ENCODE peak calls at places on chromosome 11, in nine cellular contexts. One of them, this sample, is unnamed.
A peak's percentile ranks its signal among the peaks of the same experiment; 100 is the strongest.

GRCh38 chr11:43947003-43947500 is 4.6 kb downstream of the C11orf96 start:
- DNase-seq in body of pancreas: no peak
- DNase-seq in HAP-1: no peak
- DNase-seq in uterus: peak; percentile 61
- DNase-seq in CD8-positive, alpha-beta T cell: no peak
- DNase-seq in T-helper 17 cell: no peak
- DNase-seq in IMR-90: peak; percentile 47
- DNase-seq in psoas muscle: no peak
- DNase-seq in A549: peak; percentile 55
- DNase-seq in this sample: no peak

GRCh38 chr11:134949121-134949591 is 537.1 kb upstream of the B3GAT1 start:
- DNase-seq in body of pancreas: no peak
- DNase-seq in A549: no peak
- DNase-seq in HAP-1: no peak
- DNase-seq in uterus: no peak
- DNase-seq in CD8-positive, alpha-beta T cell: no peak
- DNase-seq in psoas muscle: peak; percentile 60
- DNase-seq in IMR-90: peak; percentile 77
- DNase-seq in T-helper 17 cell: no peak
- DNase-seq in this sample: no peak

GRCh38 chr11:83827940-83828554 is 541.9 kb upstream of the CCDC90B start:
- DNase-seq in body of pancreas: no peak
- DNase-seq in A549: peak; percentile 40
- DNase-seq in uterus: no peak
- DNase-seq in CD8-positive, alpha-beta T cell: no peak
- DNase-seq in IMR-90: peak; percentile 52
- DNase-seq in psoas muscle: no peak
- DNase-seq in T-helper 17 cell: no peak
- DNase-seq in HAP-1: peak; percentile 68
- DNase-seq in this sample: no peak

GRCh38 chr11:47078751-47079524 is 97.7 kb downstream of the ARFGAP2 start:
- DNase-seq in HAP-1: no peak
- DNase-seq in body of pancreas: no peak
- DNase-seq in IMR-90: peak; percentile 8
- DNase-seq in A549: no peak
- DNase-seq in uterus: no peak
- DNase-seq in CD8-positive, alpha-beta T cell: no peak
- DNase-seq in psoas muscle: no peak
- DNase-seq in T-helper 17 cell: no peak
- DNase-seq in this sample: no peak

GRCh38 chr11:15577519-15577918 is 462.8 kb downstream of the INSC start:
- DNase-seq in IMR-90: no peak
- DNase-seq in body of pancreas: no peak
- DNase-seq in CD8-positive, alpha-beta T cell: no peak
- DNase-seq in A549: no peak
- DNase-seq in psoas muscle: no peak
- DNase-seq in uterus: no peak
- DNase-seq in T-helper 17 cell: no peak
- DNase-seq in HAP-1: no peak
- DNase-seq in this sample: no peak

GRCh38 chr11:83047515-83048225 is 24.0 kb downstream of the RAB30 start:
- DNase-seq in A549: no peak
- DNase-seq in body of pancreas: no peak
- DNase-seq in uterus: no peak
- DNase-seq in IMR-90: peak; percentile 65
- DNase-seq in CD8-positive, alpha-beta T cell: no peak
- DNase-seq in T-helper 17 cell: no peak
- DNase-seq in HAP-1: peak; percentile 91
- DNase-seq in psoas muscle: no peak
- DNase-seq in this sample: no peak

GRCh38 chr11:1105183-1105565 is 30.5 kb downstream of the MUC2 start:
- DNase-seq in HAP-1: no peak
- DNase-seq in T-helper 17 cell: no peak
- DNase-seq in A549: no peak
- DNase-seq in IMR-90: no peak
- DNase-seq in CD8-positive, alpha-beta T cell: no peak
- DNase-seq in body of pancreas: no peak
- DNase-seq in psoas muscle: no peak
- DNase-seq in uterus: no peak
- DNase-seq in this sample: no peak

GRCh38 chr11:45333506-45333971 is 47.4 kb upstream of the SYT13 start:
- DNase-seq in psoas muscle: no peak
- DNase-seq in T-helper 17 cell: no peak
- DNase-seq in IMR-90: peak; percentile 65
- DNase-seq in uterus: peak; percentile 70
- DNase-seq in A549: peak; percentile 36
- DNase-seq in HAP-1: no peak
- DNase-seq in CD8-positive, alpha-beta T cell: no peak
- DNase-seq in body of pancreas: peak; percentile 47
- DNase-seq in this sample: peak; percentile 75

GRCh38 chr11:62108971-62109391 is 14.8 kb upstream of the INCENP start:
- DNase-seq in CD8-positive, alpha-beta T cell: no peak
- DNase-seq in T-helper 17 cell: no peak
- DNase-seq in uterus: no peak
- DNase-seq in A549: no peak
- DNase-seq in body of pancreas: no peak
- DNase-seq in psoas muscle: no peak
- DNase-seq in HAP-1: no peak
- DNase-seq in IMR-90: peak; percentile 66
- DNase-seq in this sample: no peak

GRCh38 chr11:122612123-122612824 is 43.2 kb upstream of the UBASH3B start:
- DNase-seq in A549: no peak
- DNase-seq in CD8-positive, alpha-beta T cell: no peak
- DNase-seq in T-helper 17 cell: no peak
- DNase-seq in IMR-90: no peak
- DNase-seq in body of pancreas: no peak
- DNase-seq in psoas muscle: no peak
- DNase-seq in HAP-1: no peak
- DNase-seq in uterus: no peak
- DNase-seq in this sample: no peak

GRCh38 chr11:32960553-32961164 is 55.0 kb upstream of the DEPDC7 start:
- DNase-seq in T-helper 17 cell: no peak
- DNase-seq in CD8-positive, alpha-beta T cell: no peak
- DNase-seq in body of pancreas: no peak
- DNase-seq in A549: peak; percentile 63
- DNase-seq in uterus: no peak
- DNase-seq in psoas muscle: no peak
- DNase-seq in HAP-1: peak; percentile 72
- DNase-seq in IMR-90: peak; percentile 71
- DNase-seq in this sample: no peak

DNA sequence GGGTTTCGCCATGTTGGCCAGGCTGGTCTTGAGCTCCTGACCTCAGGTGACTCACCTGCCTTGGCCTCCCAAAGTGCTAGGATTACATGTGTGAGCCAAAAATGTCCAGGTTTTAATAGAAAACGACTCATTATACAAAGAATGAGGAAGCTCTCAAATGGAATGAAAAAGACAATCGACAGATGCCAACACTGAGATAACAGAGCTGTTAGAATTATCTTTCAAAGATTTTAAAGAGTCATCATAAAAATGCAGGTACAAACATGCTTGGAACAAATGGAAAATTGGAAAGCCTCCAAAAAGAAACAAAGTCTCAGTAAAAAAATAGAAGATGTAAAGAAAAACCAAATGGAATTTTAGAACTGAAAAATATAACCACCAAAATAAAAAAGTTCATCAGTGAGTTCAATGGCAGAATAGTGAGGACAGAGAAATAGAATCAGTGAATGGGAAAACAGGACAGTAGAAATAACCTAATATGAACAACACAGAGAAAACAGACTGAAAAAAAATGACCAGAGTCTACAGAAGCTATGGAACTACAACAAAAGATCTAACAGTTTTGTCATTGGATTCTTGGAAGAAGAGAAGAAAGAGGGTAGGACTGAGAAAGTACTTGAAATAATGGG is 10.9 kb downstream of the GAB2 start:
- DNase-seq in IMR-90: no peak
- DNase-seq in T-helper 17 cell: no peak
- DNase-seq in uterus: no peak
- DNase-seq in HAP-1: no peak
- DNase-seq in A549: no peak
- DNase-seq in CD8-positive, alpha-beta T cell: no peak
- DNase-seq in psoas muscle: no peak
- DNase-seq in body of pancreas: no peak
- DNase-seq in this sample: no peak
- H3K9me3 ChIP-seq in IMR-90: peaks cover 10% of the 10 kb centered on the region
- H3K9me3 ChIP-seq in T-helper 17 cell: no peaks in the 10 kb centered on the region
- H3K9me3 ChIP-seq in uterus: no peaks in the 10 kb centered on the region
- H3K9me3 ChIP-seq in HAP-1: peaks cover 5% of the 10 kb centered on the region
- H3K9me3 ChIP-seq in A549: peaks cover 12% of the 10 kb centered on the region
- H3K9me3 ChIP-seq in CD8-positive, alpha-beta T cell: no peaks in the 10 kb centered on the region
- H3K9me3 ChIP-seq in psoas muscle: peaks cover 12% of the 10 kb centered on the region
- H3K9me3 ChIP-seq in body of pancreas: no peaks in the 10 kb centered on the region
- H3K9me3 ChIP-seq in this sample: peaks cover 8% of the 10 kb centered on the region

GRCh38 chr11:2652857-2653643 is 46.7 kb downstream of the KCNQ1OT1 start:
- DNase-seq in psoas muscle: no peak
- DNase-seq in CD8-positive, alpha-beta T cell: no peak
- DNase-seq in body of pancreas: no peak
- DNase-seq in HAP-1: no peak
- DNase-seq in A549: no peak
- DNase-seq in IMR-90: no peak
- DNase-seq in uterus: no peak
- DNase-seq in T-helper 17 cell: no peak
- DNase-seq in this sample: no peak

GRCh38 chr11:2650343-2650867 is 49.4 kb downstream of the KCNQ1OT1 start:
- DNase-seq in psoas muscle: no peak
- DNase-seq in T-helper 17 cell: no peak
- DNase-seq in HAP-1: no peak
- DNase-seq in uterus: no peak
- DNase-seq in A549: no peak
- DNase-seq in CD8-positive, alpha-beta T cell: no peak
- DNase-seq in IMR-90: no peak
- DNase-seq in body of pancreas: no peak
- DNase-seq in this sample: no peak

GRCh38 chr11:2652362-2652761 is 47.4 kb downstream of the KCNQ1OT1 start:
- DNase-seq in CD8-positive, alpha-beta T cell: no peak
- DNase-seq in T-helper 17 cell: no peak
- DNase-seq in uterus: no peak
- DNase-seq in IMR-90: no peak
- DNase-seq in body of pancreas: no peak
- DNase-seq in psoas muscle: no peak
- DNase-seq in HAP-1: no peak
- DNase-seq in A549: no peak
- DNase-seq in this sample: no peak

GRCh38 chr11:2649848-2650247 is 49.9 kb downstream of the KCNQ1OT1 start:
- DNase-seq in HAP-1: no peak
- DNase-seq in CD8-positive, alpha-beta T cell: no peak
- DNase-seq in body of pancreas: no peak
- DNase-seq in IMR-90: no peak
- DNase-seq in uterus: no peak
- DNase-seq in A549: no peak
- DNase-seq in T-helper 17 cell: no peak
- DNase-seq in psoas muscle: no peak
- DNase-seq in this sample: no peak

GRCh38 chr11:2651826-2652237 is 48.0 kb downstream of the KCNQ1OT1 start:
- DNase-seq in A549: no peak
- DNase-seq in body of pancreas: no peak
- DNase-seq in HAP-1: no peak
- DNase-seq in T-helper 17 cell: no peak
- DNase-seq in IMR-90: no peak
- DNase-seq in psoas muscle: no peak
- DNase-seq in CD8-positive, alpha-beta T cell: no peak
- DNase-seq in uterus: no peak
- DNase-seq in this sample: peak; percentile 55
- H3K9me3 ChIP-seq in A549: peaks cover 98% of the 10 kb centered on the region
- H3K9me3 ChIP-seq in body of pancreas: no peaks in the 10 kb centered on the region
- H3K9me3 ChIP-seq in HAP-1: no peaks in the 10 kb centered on the region
- H3K9me3 ChIP-seq in T-helper 17 cell: peaks cover 3% of the 10 kb centered on the region
- H3K9me3 ChIP-seq in IMR-90: peaks cover 67% of the 10 kb centered on the region
- H3K9me3 ChIP-seq in psoas muscle: peaks cover 41% of the 10 kb centered on the region
- H3K9me3 ChIP-seq in CD8-positive, alpha-beta T cell: peaks cover 12% of the 10 kb centered on the region
- H3K9me3 ChIP-seq in uterus: no peaks in the 10 kb centered on the region
- H3K9me3 ChIP-seq in this sample: peaks cover 15% of the 10 kb centered on the region

GRCh38 chr11:70645537-70645936 is 247.2 kb downstream of the CTTN start:
- DNase-seq in body of pancreas: no peak
- DNase-seq in IMR-90: no peak
- DNase-seq in HAP-1: no peak
- DNase-seq in T-helper 17 cell: no peak
- DNase-seq in CD8-positive, alpha-beta T cell: no peak
- DNase-seq in A549: no peak
- DNase-seq in psoas muscle: no peak
- DNase-seq in uterus: no peak
- DNase-seq in this sample: no peak

GRCh38 chr11:70646272-70647049 is 248.1 kb downstream of the CTTN start:
- DNase-seq in HAP-1: no peak
- DNase-seq in body of pancreas: no peak
- DNase-seq in psoas muscle: no peak
- DNase-seq in A549: no peak
- DNase-seq in T-helper 17 cell: no peak
- DNase-seq in uterus: no peak
- DNase-seq in IMR-90: no peak
- DNase-seq in CD8-positive, alpha-beta T cell: no peak
- DNase-seq in this sample: no peak

GRCh38 chr11:70650075-70650909 is 252.0 kb downstream of the CTTN start:
- DNase-seq in CD8-positive, alpha-beta T cell: no peak
- DNase-seq in HAP-1: peak; percentile 15
- DNase-seq in psoas muscle: peak; percentile 44
- DNase-seq in body of pancreas: peak; percentile 57
- DNase-seq in IMR-90: peak; percentile 69
- DNase-seq in T-helper 17 cell: no peak
- DNase-seq in A549: peak; percentile 55
- DNase-seq in uterus: peak; percentile 15
- DNase-seq in this sample: peak; percentile 67

GRCh38 chr11:70644343-70645060 is 246.2 kb downstream of the CTTN start:
- DNase-seq in CD8-positive, alpha-beta T cell: no peak
- DNase-seq in IMR-90: no peak
- DNase-seq in uterus: no peak
- DNase-seq in body of pancreas: no peak
- DNase-seq in A549: no peak
- DNase-seq in psoas muscle: no peak
- DNase-seq in T-helper 17 cell: no peak
- DNase-seq in HAP-1: no peak
- DNase-seq in this sample: no peak

GRCh38 chr11:70647188-70648166 is 249.1 kb downstream of the CTTN start:
- DNase-seq in HAP-1: no peak
- DNase-seq in IMR-90: no peak
- DNase-seq in T-helper 17 cell: no peak
- DNase-seq in uterus: no peak
- DNase-seq in psoas muscle: no peak
- DNase-seq in body of pancreas: no peak
- DNase-seq in A549: no peak
- DNase-seq in CD8-positive, alpha-beta T cell: no peak
- DNase-seq in this sample: no peak
- H3K9me3 ChIP-seq in HAP-1: no peaks in the 10 kb centered on the region
- H3K9me3 ChIP-seq in IMR-90: no peaks in the 10 kb centered on the region
- H3K9me3 ChIP-seq in T-helper 17 cell: no peaks in the 10 kb centered on the region
- H3K9me3 ChIP-seq in uterus: no peaks in the 10 kb centered on the region
- H3K9me3 ChIP-seq in psoas muscle: no peaks in the 10 kb centered on the region
- H3K9me3 ChIP-seq in body of pancreas: no peaks in the 10 kb centered on the region
- H3K9me3 ChIP-seq in A549: no peaks in the 10 kb centered on the region
- H3K9me3 ChIP-seq in CD8-positive, alpha-beta T cell: no peaks in the 10 kb centered on the region
- H3K9me3 ChIP-seq in this sample: no peaks in the 10 kb centered on the region

DNA sequence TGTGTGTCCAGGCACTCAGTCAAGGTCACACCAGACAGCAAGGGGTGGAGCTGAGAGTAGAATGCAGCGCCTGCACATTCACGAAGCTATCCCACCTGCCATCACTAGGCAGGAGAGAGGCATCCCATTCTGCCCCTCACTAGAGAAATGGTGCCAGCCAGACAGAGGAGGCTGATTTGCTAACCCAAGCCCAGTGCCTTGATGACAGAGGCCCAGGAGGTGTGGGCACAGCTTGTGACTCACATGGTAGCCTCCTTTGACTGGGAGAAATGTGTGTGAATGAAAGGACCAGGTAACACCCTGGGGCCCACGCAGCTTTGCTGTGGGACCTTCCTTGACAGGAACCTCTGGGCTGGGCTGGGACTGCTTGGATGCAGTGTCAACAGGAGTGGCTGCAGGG is 5.2 kb upstream of the NAALADL1 start:
- DNase-seq in CD8-positive, alpha-beta T cell: no peak
- DNase-seq in HAP-1: no peak
- DNase-seq in IMR-90: no peak
- DNase-seq in A549: no peak
- DNase-seq in uterus: no peak
- DNase-seq in T-helper 17 cell: no peak
- DNase-seq in body of pancreas: no peak
- DNase-seq in psoas muscle: no peak
- DNase-seq in this sample: no peak
- H3K9me3 ChIP-seq in CD8-positive, alpha-beta T cell: no peaks in the 10 kb centered on the region
- H3K9me3 ChIP-seq in HAP-1: no peaks in the 10 kb centered on the region
- H3K9me3 ChIP-seq in IMR-90: no peaks in the 10 kb centered on the region
- H3K9me3 ChIP-seq in A549: no peaks in the 10 kb centered on the region
- H3K9me3 ChIP-seq in uterus: no peaks in the 10 kb centered on the region
- H3K9me3 ChIP-seq in T-helper 17 cell: no peaks in the 10 kb centered on the region
- H3K9me3 ChIP-seq in body of pancreas: no peaks in the 10 kb centered on the region
- H3K9me3 ChIP-seq in psoas muscle: no peaks in the 10 kb centered on the region
- H3K9me3 ChIP-seq in this sample: no peaks in the 10 kb centered on the region

This sample was measured in heart left ventricle.